ENCODE peak calls at places on chromosomes 12 and 14, in eight cellular contexts. Y, L, W, G, P, B, C and Q are unnamed samples. For H3K27me3 and H3K4me1, the result is how much of the 10 kb centered on the place peaks cover.

GRCh38 chr12:107522692-107523477 is 162.7 kb upstream of the PWP1 start:
- DNase-seq in Y (no peak), L (no peak), W (peak), G (no peak), P (no peak), B (no peak), C (no peak), Q (peak)

GRCh38 chr12:97275261-97276197 is 187.1 kb upstream of the RMST start:
- DNase-seq in Y (no peak), L (no peak), W (peak), G (no peak), P (peak), B (no peak), C (no peak), Q (no peak)

GRCh38 chr12:57586128-57586527 is 4.9 kb upstream of the PIP4K2C start:
- DNase-seq in Y (no peak), L (no peak), W (no peak), G (no peak), P (no peak), B (no peak), C (no peak), Q (no peak)

GRCh38 chr12:91680864-91681263 is 464.8 kb downstream of the BTG1 start:
- DNase-seq in Y (no peak), L (no peak), W (no peak), G (no peak), P (no peak), B (no peak), C (no peak), Q (no peak)

GRCh38 chr12:55743131-55743921 is 404 bp downstream of the GDF11 start:
- DNase-seq in Y (peak), L (peak), W (peak), G (peak), P (peak), B (peak), C (peak), Q (peak)

GRCh38 chr14:30638926-30639325 is 16.8 kb downstream of the SCFD1 start:
- DNase-seq in Y (no peak), L (no peak), W (no peak), G (no peak), P (no peak), B (no peak), C (no peak), Q (no peak)

GRCh38 chr14:55580401-55581010 is 499 bp downstream of the KTN1 start:
- DNase-seq in Y (peak), L (peak), W (peak), G (no peak), P (peak), B (peak), C (peak), Q (peak)

GRCh38 chr14:101590062-101590461 is 28.8 kb downstream of the DIO3 start:
- DNase-seq in Y (no peak), L (peak), W (no peak), G (no peak), P (no peak), B (no peak), C (no peak), Q (no peak)

GRCh38 chr12:67457799-67458680 is 188.9 kb downstream of the CAND1 start:
- DNase-seq in Y (peak), L (no peak), W (peak), G (no peak), P (no peak), B (no peak), C (no peak), Q (no peak)

GRCh38 chr12:40692617-40693502 is 621 bp downstream of the CNTN1 start:
- DNase-seq in Y (no peak), L (no peak), W (peak), G (no peak), P (no peak), B (peak), C (no peak), Q (no peak)

GRCh38 chr12:121697093-121697698 is 15.4 kb upstream of the TMEM120B start:
- DNase-seq in Y (no peak), L (no peak), W (peak), G (no peak), P (no peak), B (no peak), C (no peak), Q (peak)

GRCh38 chr12:9943244-9943643 is 11.1 kb upstream of the CLEC2A start:
- DNase-seq in Y (no peak), L (no peak), W (peak), G (no peak), P (no peak), B (no peak), C (no peak), Q (no peak)

GRCh38 chr12:57899010-57899662 is 42.2 kb upstream of the ATP23 start:
- DNase-seq in Y (peak), L (peak), W (no peak), G (no peak), P (peak), B (peak), C (peak), Q (no peak)

GRCh38 chr14:49586673-49587460 is 687 bp upstream of the RPS29 start:
- DNase-seq in Y (no peak), L (no peak), W (peak), G (peak), P (no peak), B (peak), C (no peak), Q (peak)

GRCh38 chr14:96104469-96105057 is 65.4 kb downstream of the C14orf132 start:
- DNase-seq in Y (peak), L (peak), W (no peak), G (peak), P (peak), B (peak), C (peak), Q (peak)

GRCh38 chr14:64634558-64634957 is 69.7 kb upstream of the PLEKHG3 start:
- DNase-seq in Y (no peak), L (no peak), W (no peak), G (no peak), P (no peak), B (no peak), C (no peak), Q (no peak)

GRCh38 chr12:67354966-67355365 is 85.8 kb downstream of the CAND1 start:
- DNase-seq in Y (no peak), L (no peak), W (peak), G (no peak), P (no peak), B (no peak), C (no peak), Q (no peak)

GRCh38 chr14:23071244-23071974 is 14.1 kb upstream of the CDH24 start:
- DNase-seq in Y (peak), L (peak), W (peak), G (peak), P (peak), B (peak), C (peak), Q (peak)

GRCh38 chr12:61758661-61759060 is 501.5 kb upstream of the USP15 start:
- DNase-seq in Y (no peak), L (no peak), W (no peak), G (no peak), P (no peak), B (no peak), C (no peak), Q (no peak)

GRCh38 chr12:97875064-97875463 is 412.5 kb downstream of the RMST start:
- DNase-seq in Y (no peak), L (no peak), W (peak), G (no peak), P (no peak), B (no peak), C (no peak), Q (no peak)

GRCh38 chr14:49770212-49770817 is 2.4 kb downstream of the KLHDC2 start:
- DNase-seq in Y (no peak), L (peak), W (no peak), G (peak), P (no peak), B (no peak), C (no peak), Q (peak)

GRCh38 chr12:85029456-85029855 is 6.6 kb downstream of the TSPAN19 start:
- DNase-seq in Y (no peak), L (no peak), W (peak), G (no peak), P (no peak), B (no peak), C (no peak), Q (peak)

GRCh38 chr12:42918387-42918786 is 328.8 kb upstream of the PRICKLE1 start:
- DNase-seq in Y (no peak), L (no peak), W (no peak), G (no peak), P (no peak), B (no peak), C (no peak), Q (no peak)

GRCh38 chr14:22981090-22982012 is 1.0 kb downstream of the AJUBA start:
- DNase-seq in Y (no peak), L (no peak), W (peak), G (no peak), P (no peak), B (no peak), C (no peak), Q (no peak)

GRCh38 chr12:120190985-120191480 is 3.5 kb downstream of the GCN1 start:
- DNase-seq in Y (no peak), L (no peak), W (no peak), G (no peak), P (no peak), B (no peak), C (no peak), Q (no peak)

GRCh38 chr14:96999654-97000155 is 202.5 kb downstream of the VRK1 start:
- DNase-seq in Y (no peak), L (no peak), W (no peak), G (no peak), P (no peak), B (no peak), C (no peak), Q (no peak)

GRCh38 chr12:118307069-118307954 is 65.4 kb downstream of the TAOK3 start:
- DNase-seq in Y (no peak), L (no peak), W (no peak), G (peak), P (no peak), B (no peak), C (no peak), Q (no peak)

GRCh38 chr12:101740980-101741379 is 1.7 kb upstream of the SYCP3 start:
- DNase-seq in Y (no peak), L (no peak), W (peak), G (no peak), P (no peak), B (no peak), C (no peak), Q (no peak)

GRCh38 chr14:92093320-92093719 is 13.1 kb downstream of the ATXN3 start:
- DNase-seq in Y (no peak), L (no peak), W (peak), G (no peak), P (no peak), B (no peak), C (no peak), Q (no peak)

GRCh38 chr12:93667672-93668071 is 9.5 kb upstream of the CRADD start:
- DNase-seq in Y (no peak), L (no peak), W (no peak), G (no peak), P (no peak), B (no peak), C (no peak), Q (no peak)

GRCh38 chr12:125068391-125068790 is 3.2 kb downstream of the AACS start:
- DNase-seq in Y (no peak), L (no peak), W (no peak), G (no peak), P (no peak), B (no peak), C (no peak), Q (no peak)

GRCh38 chr14:54625158-54625557 is 58.2 kb downstream of the SAMD4A start:
- DNase-seq in Y (no peak), L (no peak), W (peak), G (no peak), P (no peak), B (no peak), C (no peak), Q (no peak)

GRCh38 chr12:14643247-14643646 is 53.2 kb downstream of the GUCY2C start:
- DNase-seq in Y (no peak), L (no peak), W (no peak), G (no peak), P (no peak), B (no peak), C (no peak), Q (peak)

GRCh38 chr14:100293497-100294212 is 12.6 kb downstream of the SLC25A29 start:
- DNase-seq in Y (peak), L (no peak), W (no peak), G (no peak), P (no peak), B (no peak), C (no peak), Q (no peak)

GRCh38 chr14:104753528-104754212 is 723 bp downstream of the SIVA1 start:
- DNase-seq in Y (no peak), L (no peak), W (peak), G (no peak), P (no peak), B (no peak), C (no peak), Q (peak)

GRCh38 chr12:112586148-112586783 is 167.5 kb downstream of the PTPN11 start:
- DNase-seq in Y (no peak), L (no peak), W (no peak), G (no peak), P (no peak), B (no peak), C (no peak), Q (no peak)

GRCh38 chr12:94560416-94561221 is 89.7 kb downstream of the TMCC3 start:
- DNase-seq in Y (no peak), L (no peak), W (peak), G (peak), P (no peak), B (no peak), C (no peak), Q (peak)

GRCh38 chr12:107541001-107541400 is 144.6 kb upstream of the PWP1 start:
- DNase-seq in Y (no peak), L (no peak), W (no peak), G (no peak), P (no peak), B (no peak), C (no peak), Q (no peak)

GRCh38 chr12:32671930-32672785 is 6.9 kb upstream of the DNM1L start:
- DNase-seq in Y (no peak), L (peak), W (peak), G (no peak), P (peak), B (no peak), C (no peak), Q (peak)

GRCh38 chr12:52312086-52312485 is 9.1 kb downstream of the KRT83 start:
- DNase-seq in Y (no peak), L (no peak), W (no peak), G (no peak), P (peak), B (no peak), C (no peak), Q (no peak)

GRCh38 chr12:52314511-52314910 is 6.7 kb downstream of the KRT83 start:
- DNase-seq in Y (no peak), L (no peak), W (peak), G (no peak), P (peak), B (no peak), C (no peak), Q (no peak)

GRCh38 chr12:52316290-52316689 is 4.9 kb downstream of the KRT83 start:
- DNase-seq in Y (no peak), L (no peak), W (no peak), G (no peak), P (no peak), B (no peak), C (no peak), Q (no peak)

GRCh38 chr12:52313461-52313860 is 7.7 kb downstream of the KRT83 start:
- DNase-seq in Y (no peak), L (no peak), W (no peak), G (no peak), P (peak), B (no peak), C (no peak), Q (no peak)

DNA sequence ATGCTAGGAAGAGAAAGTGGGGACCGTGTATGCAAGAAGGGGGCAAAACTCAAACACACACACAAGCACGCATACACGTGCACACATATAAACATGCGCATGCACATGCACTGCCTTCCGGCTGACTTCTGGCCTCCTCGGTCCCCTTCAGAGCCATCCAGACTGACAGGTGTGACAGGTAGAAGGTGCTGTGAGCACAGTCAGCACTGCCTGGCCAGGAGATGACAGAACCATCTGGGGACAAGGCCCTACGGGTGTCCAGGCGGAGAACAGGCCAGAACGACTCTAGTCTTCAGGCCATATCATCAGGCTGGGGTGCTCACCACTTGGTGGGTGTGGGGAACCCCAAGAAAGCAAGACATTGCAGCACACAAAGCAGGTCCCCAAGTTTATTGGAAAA is 7.3 kb downstream of the KRT83 start:
- DNase-seq in Y (no peak), L (no peak), W (no peak), G (no peak), P (no peak), B (no peak), C (no peak), Q (no peak)
- H3K27me3 ChIP-seq in Y (under half), L (half or more), W (under half), G (under half), P (under half), B (under half), C (half or more), Q (under half)

GRCh38 chr12:122945047-122945592 is 21.1 kb downstream of the ABCB9 start:
- DNase-seq in Y (no peak), L (no peak), W (no peak), G (no peak), P (no peak), B (no peak), C (no peak), Q (no peak)

GRCh38 chr12:122949405-122949804 is 16.9 kb downstream of the ABCB9 start:
- DNase-seq in Y (no peak), L (no peak), W (no peak), G (no peak), P (no peak), B (no peak), C (no peak), Q (no peak)

GRCh38 chr12:122948605-122949004 is 17.7 kb downstream of the ABCB9 start:
- DNase-seq in Y (no peak), L (no peak), W (no peak), G (no peak), P (no peak), B (no peak), C (no peak), Q (no peak)

GRCh38 chr12:122946690-122947271 is 19.5 kb downstream of the ABCB9 start:
- DNase-seq in Y (peak), L (peak), W (no peak), G (peak), P (peak), B (peak), C (peak), Q (peak)

DNA sequence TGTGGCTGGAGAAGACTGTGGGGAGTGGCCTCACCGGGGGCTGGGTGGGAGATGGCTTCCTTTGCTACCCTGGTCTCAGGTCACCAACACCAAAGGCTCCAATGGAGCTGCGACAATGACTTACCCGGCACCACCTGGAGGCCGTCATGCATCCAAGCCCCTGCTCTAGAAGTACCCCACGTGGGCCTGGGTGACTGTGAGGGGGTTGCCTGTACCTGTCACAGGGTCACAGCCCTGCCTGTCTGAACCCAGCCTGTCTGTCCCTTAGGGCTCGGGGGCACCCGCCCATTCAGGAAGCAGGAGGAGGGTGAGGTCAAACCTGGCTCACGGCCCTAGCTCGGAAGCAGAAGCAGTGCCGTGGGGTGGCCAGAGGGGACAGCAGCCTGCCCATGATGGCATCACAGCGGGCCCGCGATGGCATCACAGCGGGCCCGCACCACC is 18.9 kb downstream of the ABCB9 start:
- DNase-seq in Y (peak), L (peak), W (no peak), G (no peak), P (peak), B (peak), C (peak), Q (no peak)
- H3K4me1 ChIP-seq in Y (under half), L (under half), W (under half), G (half or more), P (under half), B (under half), C (half or more), Q (under half)

GRCh38 chr14:60722836-60723217 is 1.3 kb downstream of the SIX4 start:
- DNase-seq in Y (no peak), L (no peak), W (peak), G (no peak), P (peak), B (peak), C (no peak), Q (no peak)
- H3K27me3 ChIP-seq in Y (under half), L (half or more), W (under half), G (under half), P (under half), B (under half), C (half or more), Q (under half)

DNA sequence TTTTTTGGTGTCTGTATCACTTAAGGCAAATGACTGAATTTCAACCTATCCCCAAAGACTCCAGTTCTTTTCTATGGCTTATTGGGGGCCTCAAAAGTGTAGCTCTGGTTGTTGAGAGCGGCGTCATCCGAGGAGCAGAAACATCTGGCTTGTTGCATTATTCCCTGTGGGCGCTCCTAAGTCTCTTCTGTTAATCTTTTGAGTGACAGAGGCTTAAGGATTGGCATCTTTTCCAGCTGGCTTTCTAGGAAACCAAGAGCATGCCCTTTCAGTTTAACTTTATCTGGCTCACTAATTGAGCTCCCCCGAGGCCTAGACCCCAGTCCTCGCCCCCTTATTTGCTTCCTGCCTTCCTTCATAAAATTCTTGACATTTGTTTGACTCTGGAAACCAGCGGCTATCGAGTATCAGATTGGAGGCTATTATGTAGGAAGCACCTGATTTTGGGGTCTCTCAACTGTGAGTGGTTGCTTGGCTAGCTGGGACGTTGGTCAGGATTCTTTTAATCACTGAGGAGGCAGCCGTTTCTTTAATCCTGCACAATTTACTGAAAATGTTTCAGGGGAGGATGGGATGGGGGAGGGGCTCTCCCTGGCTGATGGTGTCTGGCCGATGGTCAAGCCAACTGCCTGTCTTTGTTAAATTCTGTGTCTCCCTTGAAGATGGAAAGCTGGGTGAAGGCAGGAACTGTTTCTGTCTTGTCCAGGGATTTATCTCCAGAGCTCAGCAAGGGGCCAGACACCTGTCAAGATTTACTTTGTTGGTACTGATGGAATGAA is 3.1 kb downstream of the SMOC1 start:
- DNase-seq in Y (no peak), L (no peak), W (peak), G (no peak), P (no peak), B (no peak), C (no peak), Q (no peak)
- H3K4me1 ChIP-seq in Y (under half), L (under half), W (under half), G (under half), P (under half), B (under half), C (under half), Q (under half)

DNA sequence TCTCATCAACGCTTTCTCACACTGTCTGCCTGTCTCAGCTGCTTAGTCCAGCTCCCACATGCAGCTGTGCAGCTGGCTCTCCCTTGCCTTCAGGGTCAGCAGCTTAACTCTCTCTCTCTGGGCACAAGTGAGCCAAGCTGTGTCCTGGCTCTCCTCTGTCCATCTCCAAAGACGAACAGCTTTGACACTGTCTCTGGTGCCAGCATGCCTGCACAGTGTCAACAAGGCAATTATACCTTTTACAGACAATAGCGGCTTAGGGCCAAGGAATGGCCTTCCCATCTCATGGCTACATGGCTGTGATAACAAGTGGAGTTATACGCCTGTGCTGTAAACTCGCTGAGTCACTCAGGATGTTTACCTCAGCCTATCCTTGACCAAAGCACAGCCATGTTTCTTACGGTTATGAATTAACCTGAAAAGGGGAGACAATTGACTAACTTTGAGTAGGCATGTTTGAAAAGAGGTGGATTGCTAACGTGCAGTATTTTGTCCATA is 38.4 kb upstream of the MANSC4 start:
- DNase-seq in Y (no peak), L (no peak), W (no peak), G (no peak), P (no peak), B (no peak), C (no peak), Q (no peak)
- H3K27me3 ChIP-seq in Y (under half), L (under half), W (under half), G (under half), P (under half), B (under half), C (under half), Q (under half)